ENCODE peak calls at places on chromosomes 12 and 14, in seven cellular contexts. F is heart left ventricle, K is uterus, H is left lung, X is left ventricle myocardium inferior, U is astrocyte, Z is heart right ventricle. S is an unnamed sample.

GRCh38 chr14:72128629-72129028 is 196.4 kb downstream of the RGS6 start:
- DNase-seq in F (no peak), K (no peak), H (no peak), X (no peak), U (no peak), Z (no peak), S (no peak)

GRCh38 chr12:19710811-19711793 is 271.8 kb downstream of the AEBP2 start:
- DNase-seq in F (no peak), K (peak; percentile 55), H (no peak), X (no peak), U (peak; percentile 95), Z (no peak), S (no peak)

GRCh38 chr14:50937325-50937724 is 7.0 kb downstream of the PYGL start:
- DNase-seq in F (no peak), K (no peak), H (no peak), X (no peak), U (peak; percentile 80), Z (no peak), S (peak; percentile 94)

GRCh38 chr12:115335048-115335447 is 651.1 kb upstream of the TBX3 start:
- DNase-seq in F (peak; percentile 64), K (no peak), H (no peak), X (peak; percentile 57), U (no peak), Z (peak; percentile 40), S (no peak)

GRCh38 chr14:94888108-94888507 is 118.2 kb upstream of the GSC start:
- DNase-seq in F (no peak), K (no peak), H (no peak), X (no peak), U (no peak), Z (no peak), S (no peak)

GRCh38 chr14:105894125-105894977 is 368.0 kb downstream of the TMEM121 start:
- DNase-seq in F (peak; percentile 20), K (peak; percentile 4), H (peak; percentile 39), X (peak; percentile 8), U (no peak), Z (peak; percentile 1), S (no peak)

GRCh38 chr12:41604830-41605229 is 416.7 kb downstream of the PDZRN4 start:
- DNase-seq in F (no peak), K (no peak), H (no peak), X (no peak), U (peak; percentile 49), Z (no peak), S (peak; percentile 6)

GRCh38 chr12:42910656-42911055 is 321.1 kb upstream of the PRICKLE1 start:
- DNase-seq in F (no peak), K (no peak), H (no peak), X (no peak), U (no peak), Z (no peak), S (peak; percentile 63)

GRCh38 chr14:71049435-71050147 is 142.3 kb downstream of the PCNX1 start:
- DNase-seq in F (no peak), K (no peak), H (no peak), X (no peak), U (peak; percentile 43), Z (no peak), S (peak; percentile 39)

GRCh38 chr12:71201136-71201679 is 43.4 kb upstream of the TSPAN8 start:
- DNase-seq in F (no peak), K (no peak), H (no peak), X (no peak), U (no peak), Z (no peak), S (no peak)

GRCh38 chr12:47650469-47650868 is 55.4 kb downstream of the RPAP3 start:
- DNase-seq in F (no peak), K (no peak), H (no peak), X (no peak), U (peak; percentile 14), Z (no peak), S (peak; percentile 27)

DNA sequence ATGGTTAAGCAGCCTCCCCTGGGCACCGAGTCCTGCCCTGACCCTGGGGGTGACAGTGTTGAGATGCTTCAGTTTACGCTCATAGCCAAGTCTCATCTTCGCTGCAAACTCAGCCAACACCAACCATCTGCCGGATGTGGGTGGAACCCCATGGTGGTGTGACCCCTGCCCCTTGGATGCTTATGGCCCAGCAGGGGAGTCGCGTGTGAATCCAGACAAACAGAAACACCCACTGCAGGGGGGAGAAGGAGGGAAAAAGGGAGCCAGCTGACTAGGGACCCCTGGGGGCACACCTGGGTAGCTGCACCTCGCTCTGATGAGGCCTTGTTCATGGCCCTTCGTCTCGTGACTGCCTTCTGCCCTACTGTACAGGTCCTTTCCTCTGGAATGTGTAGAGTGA is 23.8 kb downstream of the AACS start:
- DNase-seq in F (no peak), K (no peak), H (no peak), X (no peak), U (no peak), Z (no peak), S (no peak)
- H3K36me3 ChIP-seq in F (peaks cover 2% of the 10 kb centered on the region), K (no peaks in the 10 kb centered on the region), H (peaks cover 85% of the 10 kb centered on the region), X (peaks cover 53% of the 10 kb centered on the region), U (peaks cover 9% of the 10 kb centered on the region), Z (no peaks in the 10 kb centered on the region), S (peaks cover 26% of the 10 kb centered on the region)

GRCh38 chr12:125371023-125371422 is 305.8 kb downstream of the AACS start:
- DNase-seq in F (no peak), K (no peak), H (no peak), X (no peak), U (no peak), Z (no peak), S (no peak)
- TF ChIP-seq CTCF in F (no peak), K (no peak), H (no peak), X (no peak), U (no peak), Z (no peak), S (no peak)

DNA sequence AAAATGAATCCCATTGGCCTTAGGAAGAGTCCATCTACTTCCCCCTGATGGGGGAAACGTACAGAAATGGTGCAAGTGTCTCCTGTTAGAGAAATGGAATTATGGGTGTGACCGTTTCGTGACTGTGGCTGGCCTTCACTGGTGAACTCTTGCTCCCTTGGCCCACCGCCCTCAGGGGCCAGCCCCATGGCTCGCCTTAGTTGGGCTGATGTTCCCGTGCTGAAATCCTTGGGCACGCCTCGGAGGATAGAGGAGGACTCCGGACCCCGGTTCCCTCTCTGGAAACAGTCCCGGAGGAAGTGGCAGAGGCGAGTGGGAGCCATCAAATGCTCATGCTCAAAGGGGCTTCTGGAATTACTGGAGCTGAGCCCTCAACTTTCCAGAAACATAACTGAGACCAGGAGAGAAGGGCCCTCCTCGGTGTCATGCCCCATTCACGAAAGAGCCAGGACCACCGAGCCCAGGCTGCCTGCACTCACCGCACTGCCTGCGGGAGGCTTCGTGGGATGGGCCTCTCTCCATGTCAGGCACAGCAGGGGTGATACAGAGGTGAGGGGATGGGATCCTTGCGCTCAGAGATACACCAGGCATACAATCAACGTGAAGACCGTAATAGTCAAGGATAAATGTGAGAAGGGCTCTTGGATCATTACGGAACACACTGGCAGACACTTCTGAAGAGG is 10.1 kb upstream of the CACNA2D4 start:
- DNase-seq in F (no peak), K (peak; percentile 17), H (no peak), X (no peak), U (no peak), Z (no peak), S (no peak)
- H3K27me3 ChIP-seq in F (no peaks in the 10 kb centered on the region), K (no peaks in the 10 kb centered on the region), H (peaks cover 51% of the 10 kb centered on the region), X (peaks cover 46% of the 10 kb centered on the region), U (peaks cover 17% of the 10 kb centered on the region), Z (no peaks in the 10 kb centered on the region), S (no peaks in the 10 kb centered on the region)

DNA sequence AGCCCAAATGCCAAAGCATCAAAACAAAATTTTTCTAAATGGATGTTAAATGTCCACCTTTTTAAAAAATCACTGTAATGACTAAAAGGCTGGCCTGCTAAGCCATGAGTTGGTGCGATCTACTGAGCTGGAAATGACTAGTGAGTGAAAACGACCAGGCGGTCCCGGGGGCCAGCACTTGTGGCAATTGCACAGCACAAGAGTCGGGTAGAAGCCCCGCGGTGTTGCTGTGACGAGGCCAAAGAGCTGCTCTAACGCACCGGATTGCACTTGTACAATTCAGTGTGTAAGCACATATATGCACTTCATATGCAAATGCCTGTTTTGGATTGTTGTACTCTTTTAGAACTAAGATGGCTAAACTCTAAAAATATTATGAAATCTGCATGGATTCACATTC is 64.1 kb upstream of the DYNC1H1 start:
- DNase-seq in F (no peak), K (no peak), H (no peak), X (no peak), U (no peak), Z (no peak), S (no peak)
- H3K36me3 ChIP-seq in F (peaks cover 12% of the 10 kb centered on the region), K (no peaks in the 10 kb centered on the region), H (peaks cover 100% of the 10 kb centered on the region), X (peaks cover 95% of the 10 kb centered on the region), U (peaks cover 36% of the 10 kb centered on the region), Z (peaks cover 59% of the 10 kb centered on the region), S (peaks cover 19% of the 10 kb centered on the region)

GRCh38 chr14:93736378-93737014 is 51.8 kb downstream of the PRIMA1 start:
- DNase-seq in F (peak; percentile 57), K (no peak), H (no peak), X (no peak), U (no peak), Z (no peak), S (no peak)
- TF ChIP-seq CTCF in F (peak; percentile 48), K (no peak), H (no peak), X (peak; percentile 61), U (no peak), Z (peak; percentile 48), S (peak; percentile 23)

GRCh38 chr12:4932576-4932975 is 22.9 kb downstream of the KCNA1 start:
- DNase-seq in F (no peak), K (no peak), H (no peak), X (no peak), U (no peak), Z (no peak), S (no peak)
- H3K27me3 ChIP-seq in F (no peaks in the 10 kb centered on the region), K (no peaks in the 10 kb centered on the region), H (peaks cover 43% of the 10 kb centered on the region), X (peaks cover 74% of the 10 kb centered on the region), U (no peaks in the 10 kb centered on the region), Z (peaks cover 46% of the 10 kb centered on the region), S (no peaks in the 10 kb centered on the region)

GRCh38 chr12:6867407-6868210 is at the start of gene TPI1:
- DNase-seq in F (peak; percentile 93), K (peak; percentile 89), H (peak; percentile 97), X (peak; percentile 88), U (peak; percentile 43), Z (peak; percentile 89), S (peak; percentile 46)
- H3K36me3 ChIP-seq in F (no peaks in the 10 kb centered on the region), K (no peaks in the 10 kb centered on the region), H (peaks cover 61% of the 10 kb centered on the region), X (peaks cover 53% of the 10 kb centered on the region), U (peaks cover 27% of the 10 kb centered on the region), Z (peaks cover 6% of the 10 kb centered on the region), S (peaks cover 31% of the 10 kb centered on the region)

GRCh38 chr14:77212933-77213656 is 31.5 kb downstream of the TMEM63C start:
- DNase-seq in F (no peak), K (no peak), H (no peak), X (no peak), U (no peak), Z (no peak), S (peak; percentile 64)
- TF ChIP-seq CTCF in F (peak; percentile 58), K (peak; percentile 16), H (no peak), X (peak; percentile 59), U (peak; percentile 68), Z (peak; percentile 51), S (peak; percentile 94)

S was measured in bronchial epithelial cell.